ENCODE peak calls at places on chromosome 1, in ten cellular contexts. V is heart right ventricle; I is uterus; Q is adrenal gland; E is upper lobe of right lung; X is CD4-positive, alpha-beta memory T cell; Y is H9; L is HCT116; U is prostate gland; T is dorsolateral prefrontal cortex. M is an unnamed sample.

GRCh38 chr1:108747898-108748297 is 1.4 kb downstream of the STXBP3 start:
- DNase-seq in V (no peak), I (no peak), Q (no peak), E (no peak), X (no peak), Y (no peak), L (no peak), U (no peak), T (no peak), M (no peak)

GRCh38 chr1:92464588-92465255 is 22.0 kb downstream of the GFI1 start:
- DNase-seq in V (no peak), I (no peak), Q (no peak), E (no peak), X (no peak), Y (no peak), L (no peak), U (no peak), T (no peak), M (no peak)

GRCh38 chr1:230167419-230167852 is 100.4 kb downstream of the GALNT2 start:
- DNase-seq in V (no peak), I (peak; percentile 15), Q (peak; percentile 28), E (no peak), X (peak; percentile 47), Y (peak; percentile 62), L (peak; percentile 59), U (no peak), T (no peak), M (no peak)

GRCh38 chr1:160109686-160110085 is 5.9 kb upstream of the ATP1A2 start:
- DNase-seq in V (no peak), I (no peak), Q (no peak), E (no peak), X (no peak), Y (no peak), L (no peak), U (no peak), T (no peak), M (no peak)

GRCh38 chr1:29122987-29123870 is 474 bp downstream of the TMEM200B start:
- DNase-seq in V (peak; percentile 20), I (peak; percentile 51), Q (peak; percentile 40), E (no peak), X (peak; percentile 38), Y (no peak), L (no peak), U (no peak), T (no peak), M (no peak)

GRCh38 chr1:47942238-47942629 is 55.0 kb downstream of the TRABD2B start:
- DNase-seq in V (no peak), I (no peak), Q (no peak), E (no peak), X (no peak), Y (no peak), L (no peak), U (no peak), T (no peak), M (no peak)

GRCh38 chr1:212561501-212561931 is 47.0 kb upstream of the ATF3 start:
- DNase-seq in V (no peak), I (peak; percentile 34), Q (peak; percentile 75), E (no peak), X (no peak), Y (no peak), L (peak; percentile 64), U (no peak), T (peak; percentile 50), M (no peak)

GRCh38 chr1:55334140-55334539 is 119.0 kb upstream of the USP24 start:
- DNase-seq in V (no peak), I (no peak), Q (no peak), E (no peak), X (no peak), Y (no peak), L (no peak), U (no peak), T (no peak), M (no peak)

DNA sequence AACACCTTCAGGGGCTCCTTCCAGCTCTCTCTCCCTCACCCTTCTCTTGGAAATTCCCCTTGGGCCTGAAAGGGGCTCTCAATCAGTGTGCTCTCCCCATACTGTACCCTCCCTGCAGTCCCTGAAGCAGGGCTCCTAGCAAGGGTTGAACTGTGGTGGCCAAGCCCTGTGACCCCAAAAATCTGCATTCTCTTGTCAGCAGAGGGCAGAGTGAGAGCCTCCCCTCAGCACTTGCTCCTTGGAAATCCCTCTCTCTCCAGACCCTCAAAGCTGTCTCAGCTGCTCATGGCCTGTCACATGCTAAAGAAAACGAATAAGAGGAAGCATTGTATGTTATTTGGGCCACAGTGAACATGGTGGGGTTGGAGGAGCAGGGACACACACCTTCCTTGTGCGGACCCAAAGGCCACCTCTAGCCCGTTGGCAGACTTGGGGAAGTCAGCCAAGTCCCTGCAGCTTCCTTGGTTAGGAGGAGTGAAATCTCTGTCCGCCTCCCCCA is 47.2 kb upstream of the SYNC start:
- DNase-seq in V (no peak), I (no peak), Q (no peak), E (no peak), X (no peak), Y (no peak), L (no peak), U (no peak), T (no peak), M (no peak)
- H3K27ac ChIP-seq in V (no peak overlapping the region), I (no peak overlapping the region), Q (peak overlapping the region; percentile 41), E (no peak overlapping the region), X (no peak overlapping the region), Y (no peak overlapping the region), L (no peak overlapping the region), U (peak overlapping the region; percentile 41), T (no peak overlapping the region), M (peak overlapping the region; percentile 30)

GRCh38 chr1:205249651-205250050 is 21.9 kb downstream of the TMCC2 start:
- DNase-seq in V (no peak), I (no peak), Q (peak; percentile 65), E (no peak), X (no peak), Y (no peak), L (no peak), U (no peak), T (no peak), M (no peak)
- H3K27ac ChIP-seq in V (no peak overlapping the region), I (peak overlapping the region; percentile 74), Q (peak overlapping the region; percentile 78), E (no peak overlapping the region), X (no peak overlapping the region), Y (no peak overlapping the region), L (no peak overlapping the region), U (no peak overlapping the region), T (peak overlapping the region; percentile 99), M (peak overlapping the region; percentile 74)

GRCh38 chr1:147080671-147081394 is 91.4 kb downstream of the PRKAB2 start:
- DNase-seq in V (no peak), I (no peak), Q (no peak), E (no peak), X (no peak), Y (peak; percentile 72), L (no peak), U (no peak), T (no peak), M (no peak)

GRCh38 chr1:147083919-147084272 is 88.4 kb downstream of the PRKAB2 start:
- DNase-seq in V (no peak), I (no peak), Q (no peak), E (no peak), X (no peak), Y (no peak), L (no peak), U (no peak), T (no peak), M (no peak)

GRCh38 chr1:147086129-147086528 is 86.1 kb downstream of the PRKAB2 start:
- DNase-seq in V (no peak), I (no peak), Q (no peak), E (no peak), X (no peak), Y (no peak), L (no peak), U (no peak), T (no peak), M (no peak)

GRCh38 chr1:147080013-147080661 is 92.1 kb downstream of the PRKAB2 start:
- DNase-seq in V (no peak), I (no peak), Q (no peak), E (peak; percentile 65), X (no peak), Y (no peak), L (no peak), U (no peak), T (no peak), M (no peak)

DNA sequence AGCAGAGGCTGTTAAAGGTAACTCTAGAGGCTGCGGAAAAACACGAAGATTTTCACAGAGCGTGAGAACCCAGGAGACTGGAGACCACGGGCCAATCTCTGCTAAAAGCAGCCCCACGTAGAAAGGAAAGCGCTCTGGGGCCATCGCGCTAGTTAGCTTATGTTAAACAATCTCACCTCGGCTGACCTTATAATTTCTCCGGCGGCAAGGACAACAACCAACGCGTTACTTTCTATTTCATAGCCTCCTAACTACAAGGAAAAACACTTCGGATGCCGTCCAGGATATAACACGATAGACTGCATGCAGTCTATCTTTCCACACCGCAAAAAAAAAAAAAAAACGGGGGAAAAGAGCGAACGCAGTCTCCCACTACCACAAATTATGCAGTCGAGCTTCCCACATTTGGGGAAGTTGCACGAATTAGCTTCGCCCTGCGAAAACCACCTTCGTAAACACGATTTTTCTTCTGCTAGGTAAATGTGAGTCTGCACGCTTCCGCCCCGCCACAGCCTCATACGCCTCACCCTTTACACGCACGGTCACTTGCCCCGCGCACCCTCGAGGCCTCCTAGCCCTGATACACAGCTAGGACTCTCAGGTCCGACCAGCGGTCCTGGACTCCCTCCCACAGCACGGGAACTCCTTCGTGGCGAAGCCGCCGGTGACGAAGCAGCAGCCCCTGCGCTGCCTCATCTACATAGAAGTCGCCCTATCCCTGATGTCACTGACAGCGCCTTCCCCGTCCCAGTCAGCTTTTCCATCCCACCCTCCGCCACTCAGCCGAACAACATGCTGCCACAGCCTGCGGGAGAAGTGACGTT is 87.8 kb downstream of the PRKAB2 start:
- DNase-seq in V (peak; percentile 60), I (peak; percentile 25), Q (peak; percentile 74), E (no peak), X (peak; percentile 81), Y (peak; percentile 87), L (no peak), U (peak; percentile 35), T (peak; percentile 53), M (peak; percentile 36)
- H3K27ac ChIP-seq in V (peak overlapping the region; percentile 51), I (no peak overlapping the region), Q (peak overlapping the region; percentile 41), E (peak overlapping the region; percentile 81), X (peak overlapping the region; percentile 62), Y (no peak overlapping the region), L (no peak overlapping the region), U (peak overlapping the region; percentile 22), T (no peak overlapping the region), M (no peak overlapping the region)

GRCh38 chr1:116330846-116331245 is 42.2 kb upstream of the ATP1A1 start:
- DNase-seq in V (no peak), I (no peak), Q (no peak), E (no peak), X (no peak), Y (no peak), L (no peak), U (no peak), T (no peak), M (no peak)

GRCh38 chr1:116328671-116329070 is 44.4 kb upstream of the ATP1A1 start:
- DNase-seq in V (no peak), I (no peak), Q (no peak), E (no peak), X (no peak), Y (no peak), L (no peak), U (no peak), T (no peak), M (no peak)

GRCh38 chr1:116331523-116331922 is 41.5 kb upstream of the ATP1A1 start:
- DNase-seq in V (no peak), I (no peak), Q (no peak), E (no peak), X (no peak), Y (no peak), L (no peak), U (no peak), T (no peak), M (no peak)

GRCh38 chr1:116329524-116330341 is 43.3 kb upstream of the ATP1A1 start:
- DNase-seq in V (no peak), I (no peak), Q (no peak), E (no peak), X (no peak), Y (no peak), L (no peak), U (peak; percentile 46), T (peak; percentile 59), M (peak; percentile 50)

DNA sequence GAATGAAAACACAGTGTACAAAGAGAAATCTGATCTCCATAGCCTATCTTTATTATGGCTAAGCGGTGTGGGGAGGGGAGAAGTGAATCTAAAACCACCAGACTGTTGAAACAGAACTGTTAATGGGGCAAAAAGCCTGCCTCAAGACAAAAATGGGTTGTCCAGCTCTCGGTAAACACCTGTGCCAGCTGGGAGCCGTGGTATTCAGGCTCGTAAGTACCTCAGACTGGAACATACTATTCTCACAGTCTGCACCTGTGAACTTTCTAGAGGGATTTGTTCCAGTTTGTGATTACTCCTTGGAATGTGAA is 42.7 kb upstream of the ATP1A1 start:
- DNase-seq in V (no peak), I (no peak), Q (no peak), E (no peak), X (no peak), Y (no peak), L (no peak), U (peak; percentile 87), T (no peak), M (peak; percentile 91)
- H3K27ac ChIP-seq in V (no peak overlapping the region), I (no peak overlapping the region), Q (no peak overlapping the region), E (peak overlapping the region; percentile 55), X (no peak overlapping the region), Y (no peak overlapping the region), L (no peak overlapping the region), U (peak overlapping the region; percentile 78), T (peak overlapping the region; percentile 74), M (peak overlapping the region; percentile 89)